ENCODE peak calls at places on chromosomes 2 and 18, in eight cellular contexts. M is Peyer's patch, L is lower leg skin, A is AG04450, P is body of pancreas, U is PC-3, I is NB4, H is foreskin fibroblast. F is an unnamed sample.

GRCh38 chr2:33230133-33230618 is 246.3 kb upstream of the RASGRP3 start:
- DNase-seq in M (no peak), L (no peak), A (no peak), P (no peak), U (no peak), I (no peak), H (no peak), F (no peak)

GRCh38 chr2:36663851-36664715 is 32.4 kb upstream of the VIT start:
- DNase-seq in M (peak; percentile 50), L (no peak), A (no peak), P (peak; percentile 29), U (peak; percentile 76), I (peak; percentile 79), H (peak; percentile 64), F (peak; percentile 52)

GRCh38 chr2:229416116-229416694 is 145.1 kb upstream of the PID1 start:
- DNase-seq in M (peak; percentile 79), L (peak; percentile 89), A (no peak), P (peak; percentile 30), U (no peak), I (peak; percentile 76), H (peak; percentile 92), F (no peak)

GRCh38 chr18:62710417-62710816 is 4.9 kb upstream of the PHLPP1 start:
- DNase-seq in M (no peak), L (no peak), A (no peak), P (no peak), U (peak; percentile 43), I (no peak), H (peak; percentile 28), F (no peak)

GRCh38 chr2:156476516-156477206 is 40.5 kb downstream of the GPD2 start:
- DNase-seq in M (no peak), L (no peak), A (peak; percentile 39), P (no peak), U (peak; percentile 76), I (no peak), H (no peak), F (no peak)

GRCh38 chr2:216349366-216349765 is 22.9 kb downstream of the MARCHF4 start:
- DNase-seq in M (peak; percentile 67), L (no peak), A (no peak), P (no peak), U (no peak), I (no peak), H (no peak), F (no peak)

GRCh38 chr2:101113441-101114267 is 37.5 kb downstream of the TBC1D8 start:
- DNase-seq in M (no peak), L (peak; percentile 73), A (no peak), P (peak; percentile 63), U (peak; percentile 90), I (peak; percentile 99), H (peak; percentile 88), F (peak; percentile 76)

GRCh38 chr2:70132244-70133126 is 45.2 kb downstream of the PCBP1 start:
- DNase-seq in M (peak; percentile 77), L (peak; percentile 58), A (no peak), P (peak; percentile 49), U (peak; percentile 52), I (peak; percentile 86), H (peak; percentile 51), F (peak; percentile 71)

GRCh38 chr2:38116762-38117161 is 40.8 kb upstream of the CYP1B1 start:
- DNase-seq in M (no peak), L (no peak), A (no peak), P (no peak), U (peak; percentile 89), I (no peak), H (peak; percentile 64), F (no peak)

GRCh38 chr2:234649951-234650350 is 153.1 kb upstream of the ARL4C start:
- DNase-seq in M (no peak), L (no peak), A (no peak), P (no peak), U (no peak), I (no peak), H (no peak), F (no peak)

GRCh38 chr2:11567631-11568031 is 33.8 kb downstream of the GREB1 start:
- DNase-seq in M (peak; percentile 22), L (no peak), A (no peak), P (no peak), U (no peak), I (no peak), H (no peak), F (no peak)

GRCh38 chr2:46481541-46482193 is 2.3 kb downstream of the TMEM247 start:
- DNase-seq in M (no peak), L (no peak), A (peak; percentile 36), P (no peak), U (peak; percentile 88), I (no peak), H (peak; percentile 85), F (peak; percentile 25)

GRCh38 chr2:182866461-182867369 is at the start of gene FRZB:
- DNase-seq in M (peak; percentile 55), L (peak; percentile 51), A (peak; percentile 26), P (peak; percentile 34), U (peak; percentile 16), I (no peak), H (peak; percentile 62), F (no peak)

GRCh38 chr18:4453712-4454547 is 1.2 kb downstream of the DLGAP1 start:
- DNase-seq in M (no peak), L (no peak), A (no peak), P (no peak), U (no peak), I (no peak), H (no peak), F (no peak)

GRCh38 chr2:202377308-202377736 is 1.2 kb downstream of the BMPR2 start:
- DNase-seq in M (peak; percentile 57), L (peak; percentile 20), A (no peak), P (peak; percentile 50), U (peak; percentile 43), I (peak; percentile 66), H (peak; percentile 48), F (no peak)

GRCh38 chr2:174901075-174901474 is 104.1 kb downstream of the CHN1 start:
- DNase-seq in M (no peak), L (no peak), A (no peak), P (no peak), U (no peak), I (no peak), H (peak; percentile 29), F (no peak)

GRCh38 chr2:20390524-20391123 is 40.0 kb upstream of the PUM2 start:
- DNase-seq in M (no peak), L (no peak), A (no peak), P (no peak), U (no peak), I (no peak), H (no peak), F (no peak)

GRCh38 chr2:96887419-96888081 is 17.7 kb upstream of the SEMA4C start:
- DNase-seq in M (no peak), L (peak; percentile 44), A (no peak), P (no peak), U (peak; percentile 20), I (no peak), H (no peak), F (no peak)

GRCh38 chr2:31973665-31974064 is 37.1 kb downstream of the MEMO1 start:
- DNase-seq in M (no peak), L (no peak), A (no peak), P (no peak), U (no peak), I (no peak), H (no peak), F (no peak)

GRCh38 chr18:32550958-32551357 is 80.3 kb upstream of the GAREM1 start:
- DNase-seq in M (no peak), L (no peak), A (no peak), P (no peak), U (no peak), I (no peak), H (no peak), F (no peak)
- TF ChIP-seq CTCF in M (no peak), L (no peak), A (peak; percentile 19), P (no peak), U (no peak), I (no peak), H (no peak), F (no peak)

GRCh38 chr2:54097124-54097523 is 18.3 kb upstream of the ACYP2 start:
- DNase-seq in M (no peak), L (no peak), A (no peak), P (no peak), U (no peak), I (no peak), H (no peak), F (no peak)
- H3K4me3 ChIP-seq in M (no peak overlapping the region), L (no peak overlapping the region), A (no peak overlapping the region), P (no peak overlapping the region), U (no peak overlapping the region), I (no peak overlapping the region), H (no peak overlapping the region), F (no peak overlapping the region)

GRCh38 chr18:32577561-32577960 is 106.9 kb upstream of the GAREM1 start:
- DNase-seq in M (no peak), L (no peak), A (no peak), P (no peak), U (no peak), I (no peak), H (no peak), F (no peak)

DNA sequence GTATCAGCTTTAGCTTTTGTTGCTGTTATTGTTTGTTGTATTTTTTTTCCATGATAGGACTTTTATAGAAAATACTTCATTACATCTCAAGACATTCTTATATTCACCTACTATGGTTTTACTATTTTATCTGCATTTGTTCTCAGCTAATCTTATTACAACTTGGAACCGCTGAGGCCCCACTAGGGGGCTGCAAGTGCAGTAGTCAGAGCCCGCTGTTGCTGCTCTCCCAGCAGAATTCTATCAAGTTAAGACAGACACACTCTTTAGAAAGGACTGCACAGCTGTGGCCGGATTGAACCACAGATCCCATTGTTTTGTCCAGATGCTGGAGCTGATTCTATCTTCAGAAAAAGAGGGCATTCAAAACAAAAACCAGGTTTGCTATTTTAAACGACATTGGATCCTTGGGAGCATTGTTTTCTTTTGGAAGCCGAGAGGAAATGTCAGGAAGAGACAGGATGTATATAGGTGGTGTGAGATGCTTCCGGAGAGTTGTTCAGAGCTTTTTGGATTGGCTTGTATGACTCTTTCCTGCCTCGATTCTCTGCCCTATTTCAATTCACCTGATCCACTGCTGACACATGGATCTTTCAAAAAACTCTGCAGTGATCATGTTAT is 105.7 kb upstream of the GAREM1 start:
- DNase-seq in M (no peak), L (no peak), A (no peak), P (no peak), U (peak; percentile 13), I (peak; percentile 27), H (no peak), F (no peak)
- TF ChIP-seq CTCF in M (no peak), L (no peak), A (peak; percentile 48), P (no peak), U (peak; percentile 37), I (peak; percentile 36), H (no peak), F (no peak)

DNA sequence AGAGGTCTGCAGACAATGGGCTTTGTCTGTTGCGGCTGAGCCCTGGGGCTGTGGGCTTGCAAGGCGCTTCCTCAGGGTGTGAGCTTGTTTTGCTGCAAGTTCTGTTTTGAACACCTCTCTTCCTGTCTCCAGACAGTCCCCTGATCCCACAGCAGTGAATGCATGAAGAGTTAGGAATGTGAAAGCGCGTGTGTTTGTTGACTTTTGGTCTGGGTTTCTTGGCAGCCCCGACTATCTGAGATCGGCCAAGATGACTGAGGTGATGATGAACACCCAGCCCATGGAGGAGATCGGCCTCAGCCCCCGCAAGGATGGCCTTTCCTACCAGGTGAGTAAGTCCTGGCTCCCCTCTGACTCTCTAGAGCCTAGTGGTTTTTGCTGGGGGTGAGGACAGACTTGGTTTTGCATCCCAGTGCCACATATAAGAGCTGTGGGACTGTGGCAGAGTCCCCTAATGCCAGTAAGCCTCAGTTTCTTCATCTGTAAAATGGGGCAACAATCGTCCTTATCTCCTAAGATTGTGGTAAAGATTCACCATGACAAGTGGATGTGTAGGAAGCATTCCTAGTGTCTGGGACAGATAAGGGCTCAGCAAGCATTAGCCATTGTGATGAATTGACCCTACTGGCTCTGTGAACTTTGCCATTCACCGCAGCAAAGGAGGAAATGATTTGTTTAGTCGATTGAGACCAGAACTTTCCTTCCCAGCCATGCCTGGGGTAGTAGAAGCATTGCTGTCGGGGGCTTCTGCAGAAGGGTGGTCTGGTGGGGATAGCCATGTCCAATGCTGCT is 3.0 kb downstream of the LBH start:
- DNase-seq in M (peak; percentile 72), L (no peak), A (peak; percentile 83), P (peak; percentile 40), U (peak; percentile 94), I (no peak), H (peak; percentile 55), F (no peak)
- H3K4me3 ChIP-seq in M (peak overlapping the region; percentile 78), L (no peak overlapping the region), A (peak overlapping the region; percentile 89), P (no peak overlapping the region), U (no peak overlapping the region), I (no peak overlapping the region), H (peak overlapping the region; percentile 89), F (no peak overlapping the region)